ENCODE peak calls at places on chromosome 9, in six cellular contexts. One of them, this sample, is unnamed.
A peak's percentile ranks its signal among the peaks of the same experiment; 100 is the strongest.

GRCh38 chr9:72478993-72479392 is 42.4 kb upstream of the TMC1 start:
- DNase-seq in thoracic aorta: no peak
- DNase-seq in uterus: no peak
- DNase-seq in fibroblast of mammary gland: peak; percentile 34
- DNase-seq in body of pancreas: no peak
- DNase-seq in psoas muscle: no peak
- DNase-seq in this sample: no peak

GRCh38 chr9:116494815-116495634 is 192.1 kb upstream of the TRIM32 start:
- DNase-seq in fibroblast of mammary gland: no peak
- DNase-seq in psoas muscle: no peak
- DNase-seq in body of pancreas: peak; percentile 60
- DNase-seq in thoracic aorta: no peak
- DNase-seq in uterus: no peak
- DNase-seq in this sample: no peak

GRCh38 chr9:27602107-27602836 is 29.0 kb upstream of the C9orf72 start:
- DNase-seq in fibroblast of mammary gland: no peak
- DNase-seq in psoas muscle: no peak
- DNase-seq in body of pancreas: no peak
- DNase-seq in uterus: no peak
- DNase-seq in thoracic aorta: no peak
- DNase-seq in this sample: no peak

GRCh38 chr9:70933318-70933717 is 188.1 kb downstream of the TRPM3 start:
- DNase-seq in body of pancreas: no peak
- DNase-seq in fibroblast of mammary gland: peak; percentile 32
- DNase-seq in thoracic aorta: no peak
- DNase-seq in psoas muscle: no peak
- DNase-seq in uterus: no peak
- DNase-seq in this sample: no peak

GRCh38 chr9:36765468-36766341 is 193.0 kb downstream of the MELK start:
- DNase-seq in body of pancreas: peak; percentile 88
- DNase-seq in thoracic aorta: no peak
- DNase-seq in fibroblast of mammary gland: peak; percentile 45
- DNase-seq in psoas muscle: peak; percentile 49
- DNase-seq in uterus: peak; percentile 45
- DNase-seq in this sample: no peak

GRCh38 chr9:100427366-100428263 is 672 bp downstream of the MSANTD3 start:
- DNase-seq in uterus: peak; percentile 47
- DNase-seq in thoracic aorta: peak; percentile 12
- DNase-seq in fibroblast of mammary gland: peak; percentile 76
- DNase-seq in psoas muscle: peak; percentile 54
- DNase-seq in body of pancreas: peak; percentile 39
- DNase-seq in this sample: no peak

GRCh38 chr9:110802416-110803035 is 133.9 kb downstream of the MUSK start:
- DNase-seq in uterus: no peak
- DNase-seq in psoas muscle: no peak
- DNase-seq in thoracic aorta: no peak
- DNase-seq in fibroblast of mammary gland: peak; percentile 65
- DNase-seq in body of pancreas: no peak
- DNase-seq in this sample: no peak

GRCh38 chr9:68457803-68458202 is 82.9 kb downstream of the TMEM252 start:
- DNase-seq in uterus: no peak
- DNase-seq in thoracic aorta: no peak
- DNase-seq in fibroblast of mammary gland: no peak
- DNase-seq in psoas muscle: no peak
- DNase-seq in body of pancreas: no peak
- DNase-seq in this sample: no peak

GRCh38 chr9:70625078-70625477 is 210.6 kb upstream of the KLF9 start:
- DNase-seq in uterus: no peak
- DNase-seq in thoracic aorta: no peak
- DNase-seq in fibroblast of mammary gland: no peak
- DNase-seq in body of pancreas: no peak
- DNase-seq in psoas muscle: no peak
- DNase-seq in this sample: no peak

GRCh38 chr9:37032713-37033112 is 1.4 kb downstream of the PAX5 start:
- DNase-seq in thoracic aorta: no peak
- DNase-seq in psoas muscle: no peak
- DNase-seq in uterus: no peak
- DNase-seq in body of pancreas: no peak
- DNase-seq in fibroblast of mammary gland: no peak
- DNase-seq in this sample: no peak

GRCh38 chr9:120610975-120611689 is 31.2 kb upstream of the CDK5RAP2 start:
- DNase-seq in fibroblast of mammary gland: no peak
- DNase-seq in body of pancreas: no peak
- DNase-seq in psoas muscle: no peak
- DNase-seq in thoracic aorta: no peak
- DNase-seq in uterus: no peak
- DNase-seq in this sample: no peak

GRCh38 chr9:137167752-137168574 is 1.9 kb downstream of the LRRC26 start:
- DNase-seq in uterus: no peak
- DNase-seq in psoas muscle: no peak
- DNase-seq in thoracic aorta: no peak
- DNase-seq in fibroblast of mammary gland: no peak
- DNase-seq in body of pancreas: peak; percentile 41
- DNase-seq in this sample: no peak

GRCh38 chr9:80784647-80785046 is 904.7 kb downstream of the TLE1 start:
- DNase-seq in fibroblast of mammary gland: no peak
- DNase-seq in thoracic aorta: no peak
- DNase-seq in psoas muscle: no peak
- DNase-seq in uterus: no peak
- DNase-seq in body of pancreas: no peak
- DNase-seq in this sample: no peak

GRCh38 chr9:32483343-32483742 is 42.7 kb downstream of the RIGI start:
- DNase-seq in psoas muscle: no peak
- DNase-seq in thoracic aorta: no peak
- DNase-seq in body of pancreas: no peak
- DNase-seq in fibroblast of mammary gland: no peak
- DNase-seq in uterus: no peak
- DNase-seq in this sample: no peak

DNA sequence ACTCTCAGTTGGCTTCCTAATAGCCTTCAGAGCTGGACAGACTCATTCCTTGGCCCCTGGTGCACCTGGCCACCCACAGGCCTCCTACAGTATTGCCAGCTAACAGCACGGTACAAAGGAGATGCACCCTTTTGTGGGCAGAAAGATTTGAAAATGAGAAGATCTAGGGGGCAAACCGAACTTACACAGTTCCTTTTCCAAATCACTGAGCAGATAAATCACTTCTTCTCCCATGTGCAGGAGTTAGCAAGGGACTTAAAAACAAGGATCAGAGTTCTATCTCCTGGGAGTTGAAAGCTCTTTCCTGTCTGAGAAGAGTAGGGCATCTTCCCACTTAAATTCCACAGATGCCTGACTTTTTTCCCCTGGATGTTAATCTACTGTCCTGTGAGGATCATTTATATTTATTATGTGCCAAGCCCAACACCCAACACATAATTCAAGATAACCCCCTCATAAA is 207.4 kb upstream of the DAPK1 start:
- DNase-seq in uterus: no peak
- DNase-seq in body of pancreas: no peak
- DNase-seq in fibroblast of mammary gland: peak; percentile 47
- DNase-seq in thoracic aorta: no peak
- DNase-seq in psoas muscle: no peak
- DNase-seq in this sample: no peak
- TF ChIP-seq CTCF in uterus: no peak
- TF ChIP-seq CTCF in body of pancreas: no peak
- TF ChIP-seq CTCF in fibroblast of mammary gland: peak; percentile 51
- TF ChIP-seq CTCF in thoracic aorta: no peak
- TF ChIP-seq CTCF in psoas muscle: peak; percentile 9
- TF ChIP-seq CTCF in this sample: peak; percentile 10

DNA sequence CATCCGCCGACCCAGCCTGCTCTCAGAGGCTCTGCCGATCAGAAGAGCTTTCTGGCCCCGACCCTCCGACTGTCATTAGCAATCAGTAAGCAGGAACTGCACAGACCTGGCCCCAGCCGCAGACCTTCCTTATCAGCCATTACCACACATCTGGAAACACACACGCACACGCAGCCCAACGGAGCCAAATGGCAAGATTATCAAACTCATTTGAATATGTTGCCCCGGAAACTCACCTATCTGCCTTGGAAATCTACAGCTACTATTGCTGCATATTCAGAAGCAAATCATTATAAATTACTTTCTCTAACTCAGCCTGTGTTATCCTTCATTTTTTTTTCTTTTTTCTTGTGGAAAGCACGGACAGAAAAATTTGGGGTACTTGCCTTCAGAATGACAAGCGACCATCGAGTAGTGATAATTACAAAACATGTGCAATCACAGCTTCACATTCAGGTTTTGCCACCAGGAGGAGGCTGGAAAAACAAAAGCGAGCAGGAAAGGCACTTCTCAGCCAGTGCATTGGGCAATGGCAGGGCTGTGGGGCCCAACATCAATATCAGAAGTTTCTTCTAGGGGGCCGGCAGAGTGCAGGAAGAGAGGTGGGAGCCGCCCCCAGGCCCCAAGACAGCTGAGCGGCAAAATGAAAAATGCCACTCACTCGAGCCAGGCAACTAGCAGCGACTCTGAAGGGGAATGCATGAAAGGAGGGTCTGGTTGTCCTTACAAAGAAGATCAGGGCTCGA is 122.3 kb downstream of the VAV2 start:
- DNase-seq in fibroblast of mammary gland: no peak
- DNase-seq in thoracic aorta: no peak
- DNase-seq in uterus: no peak
- DNase-seq in body of pancreas: no peak
- DNase-seq in psoas muscle: no peak
- DNase-seq in this sample: no peak
- TF ChIP-seq CTCF in fibroblast of mammary gland: no peak
- TF ChIP-seq CTCF in thoracic aorta: no peak
- TF ChIP-seq CTCF in uterus: no peak
- TF ChIP-seq CTCF in body of pancreas: no peak
- TF ChIP-seq CTCF in psoas muscle: no peak
- TF ChIP-seq CTCF in this sample: no peak

GRCh38 chr9:76403352-76403751 is 9.1 kb upstream of the RFK start:
- DNase-seq in body of pancreas: no peak
- DNase-seq in uterus: no peak
- DNase-seq in thoracic aorta: no peak
- DNase-seq in fibroblast of mammary gland: peak; percentile 85
- DNase-seq in psoas muscle: no peak
- DNase-seq in this sample: no peak
- TF ChIP-seq CTCF in body of pancreas: peak; percentile 21
- TF ChIP-seq CTCF in uterus: peak; percentile 66
- TF ChIP-seq CTCF in thoracic aorta: peak; percentile 60
- TF ChIP-seq CTCF in fibroblast of mammary gland: peak; percentile 65
- TF ChIP-seq CTCF in psoas muscle: peak; percentile 39
- TF ChIP-seq CTCF in this sample: peak; percentile 71

GRCh38 chr9:127283917-127284316 is 19.3 kb downstream of the GARNL3 start:
- DNase-seq in body of pancreas: peak; percentile 22
- DNase-seq in psoas muscle: peak; percentile 28
- DNase-seq in uterus: peak; percentile 29
- DNase-seq in fibroblast of mammary gland: peak; percentile 53
- DNase-seq in thoracic aorta: no peak
- DNase-seq in this sample: no peak
- TF ChIP-seq CTCF in body of pancreas: no peak
- TF ChIP-seq CTCF in psoas muscle: peak; percentile 41
- TF ChIP-seq CTCF in uterus: no peak
- TF ChIP-seq CTCF in fibroblast of mammary gland: peak; percentile 47
- TF ChIP-seq CTCF in thoracic aorta: no peak
- TF ChIP-seq CTCF in this sample: no peak

GRCh38 chr9:109709881-109710280 is 70.1 kb upstream of the PALM2AKAP2 start:
- DNase-seq in fibroblast of mammary gland: no peak
- DNase-seq in thoracic aorta: no peak
- DNase-seq in body of pancreas: no peak
- DNase-seq in psoas muscle: no peak
- DNase-seq in uterus: no peak
- DNase-seq in this sample: no peak

GRCh38 chr9:109707355-109707754 is 72.6 kb upstream of the PALM2AKAP2 start:
- DNase-seq in body of pancreas: no peak
- DNase-seq in uterus: no peak
- DNase-seq in thoracic aorta: peak; percentile 16
- DNase-seq in psoas muscle: no peak
- DNase-seq in fibroblast of mammary gland: no peak
- DNase-seq in this sample: no peak

GRCh38 chr9:109704546-109704945 is 75.5 kb upstream of the PALM2AKAP2 start:
- DNase-seq in thoracic aorta: no peak
- DNase-seq in fibroblast of mammary gland: no peak
- DNase-seq in uterus: no peak
- DNase-seq in body of pancreas: no peak
- DNase-seq in psoas muscle: no peak
- DNase-seq in this sample: no peak

GRCh38 chr9:109708507-109708945 is 71.5 kb upstream of the PALM2AKAP2 start:
- DNase-seq in body of pancreas: no peak
- DNase-seq in thoracic aorta: no peak
- DNase-seq in fibroblast of mammary gland: no peak
- DNase-seq in psoas muscle: no peak
- DNase-seq in uterus: no peak
- DNase-seq in this sample: no peak

DNA sequence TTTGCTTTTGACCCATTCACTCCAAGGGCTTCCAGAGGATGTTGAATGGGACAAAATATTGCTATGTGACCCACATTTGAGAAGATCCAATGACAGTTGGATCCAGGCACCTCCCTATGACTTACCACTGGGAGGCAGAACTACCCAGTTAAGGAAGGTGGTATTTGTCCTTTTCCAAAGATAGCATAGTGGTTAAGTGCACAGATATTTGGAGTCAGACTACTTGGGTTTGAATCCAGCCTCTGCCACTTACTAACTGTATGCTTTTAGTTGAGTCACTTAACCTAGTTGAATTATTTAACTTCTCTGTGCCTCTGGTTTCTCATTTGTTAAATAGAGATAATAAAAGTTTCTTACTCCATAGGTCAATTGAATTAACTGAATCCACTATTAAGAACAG is 74.5 kb upstream of the PALM2AKAP2 start:
- DNase-seq in uterus: no peak
- DNase-seq in thoracic aorta: no peak
- DNase-seq in fibroblast of mammary gland: peak; percentile 72
- DNase-seq in body of pancreas: no peak
- DNase-seq in psoas muscle: no peak
- DNase-seq in this sample: no peak
- TF ChIP-seq CTCF in uterus: no peak
- TF ChIP-seq CTCF in thoracic aorta: no peak
- TF ChIP-seq CTCF in fibroblast of mammary gland: peak; percentile 24
- TF ChIP-seq CTCF in body of pancreas: no peak
- TF ChIP-seq CTCF in psoas muscle: no peak
- TF ChIP-seq CTCF in this sample: no peak

This sample was measured in breast epithelium.